ENCODE peak calls at places on chromosomes 3 and 15, in nine cellular contexts. One of them, this sample, is unnamed.

GRCh38 chr3:183626877-183627594 is 8.4 kb upstream of the KLHL24 start:
- ATAC-seq in Right ventricle myocardium superior: peak
- ATAC-seq in activated CD8-positive, alpha-beta T cell treated with anti-CD3 and anti-CD28 coated beads for 36 hours: no peak
- ATAC-seq in left cardiac atrium: peak
- ATAC-seq in heart right ventricle: peak
- ATAC-seq in effector memory CD8-positive, alpha-beta T cell: no peak
- ATAC-seq in Right ventricle myocardium inferior: peak
- ATAC-seq in upper lobe of left lung: peak
- ATAC-seq in sciatic nerve: peak
- ATAC-seq in this sample: no peak

GRCh38 chr15:88844749-88845386 is 41.6 kb downstream of the ACAN start:
- ATAC-seq in left cardiac atrium: no peak
- ATAC-seq in heart right ventricle: no peak
- ATAC-seq in Right ventricle myocardium superior: no peak
- ATAC-seq in effector memory CD8-positive, alpha-beta T cell: no peak
- ATAC-seq in upper lobe of left lung: no peak
- ATAC-seq in Right ventricle myocardium inferior: no peak
- ATAC-seq in sciatic nerve: no peak
- ATAC-seq in activated CD8-positive, alpha-beta T cell treated with anti-CD3 and anti-CD28 coated beads for 36 hours: peak
- ATAC-seq in this sample: peak

GRCh38 chr3:150874666-150875219 is 30.5 kb downstream of the MINDY4B start:
- ATAC-seq in heart right ventricle: no peak
- ATAC-seq in sciatic nerve: no peak
- ATAC-seq in Right ventricle myocardium inferior: no peak
- ATAC-seq in activated CD8-positive, alpha-beta T cell treated with anti-CD3 and anti-CD28 coated beads for 36 hours: no peak
- ATAC-seq in left cardiac atrium: no peak
- ATAC-seq in Right ventricle myocardium superior: no peak
- ATAC-seq in effector memory CD8-positive, alpha-beta T cell: no peak
- ATAC-seq in upper lobe of left lung: no peak
- ATAC-seq in this sample: peak

GRCh38 chr3:29942297-29942696 is 661.4 kb downstream of the RBMS3 start:
- ATAC-seq in Right ventricle myocardium superior: no peak
- ATAC-seq in sciatic nerve: no peak
- ATAC-seq in left cardiac atrium: no peak
- ATAC-seq in activated CD8-positive, alpha-beta T cell treated with anti-CD3 and anti-CD28 coated beads for 36 hours: no peak
- ATAC-seq in heart right ventricle: no peak
- ATAC-seq in effector memory CD8-positive, alpha-beta T cell: no peak
- ATAC-seq in Right ventricle myocardium inferior: no peak
- ATAC-seq in upper lobe of left lung: no peak
- ATAC-seq in this sample: no peak

GRCh38 chr3:125437631-125438435 is 62.7 kb upstream of the ZNF148 start:
- ATAC-seq in sciatic nerve: peak
- ATAC-seq in upper lobe of left lung: no peak
- ATAC-seq in effector memory CD8-positive, alpha-beta T cell: peak
- ATAC-seq in heart right ventricle: peak
- ATAC-seq in Right ventricle myocardium superior: peak
- ATAC-seq in left cardiac atrium: peak
- ATAC-seq in Right ventricle myocardium inferior: peak
- ATAC-seq in activated CD8-positive, alpha-beta T cell treated with anti-CD3 and anti-CD28 coated beads for 36 hours: peak
- ATAC-seq in this sample: no peak

GRCh38 chr15:66581972-66582537 is 16.3 kb upstream of the LCTL start:
- ATAC-seq in Right ventricle myocardium inferior: peak
- ATAC-seq in Right ventricle myocardium superior: peak
- ATAC-seq in left cardiac atrium: peak
- ATAC-seq in sciatic nerve: no peak
- ATAC-seq in activated CD8-positive, alpha-beta T cell treated with anti-CD3 and anti-CD28 coated beads for 36 hours: no peak
- ATAC-seq in effector memory CD8-positive, alpha-beta T cell: no peak
- ATAC-seq in upper lobe of left lung: no peak
- ATAC-seq in heart right ventricle: no peak
- ATAC-seq in this sample: no peak

GRCh38 chr3:99923873-99924272 is 106.2 kb downstream of the CMSS1 start:
- ATAC-seq in Right ventricle myocardium inferior: no peak
- ATAC-seq in upper lobe of left lung: no peak
- ATAC-seq in activated CD8-positive, alpha-beta T cell treated with anti-CD3 and anti-CD28 coated beads for 36 hours: no peak
- ATAC-seq in Right ventricle myocardium superior: no peak
- ATAC-seq in heart right ventricle: no peak
- ATAC-seq in effector memory CD8-positive, alpha-beta T cell: no peak
- ATAC-seq in left cardiac atrium: no peak
- ATAC-seq in sciatic nerve: no peak
- ATAC-seq in this sample: no peak

GRCh38 chr3:23837691-23838090 is 31.9 kb downstream of the UBE2E1 start:
- ATAC-seq in heart right ventricle: no peak
- ATAC-seq in upper lobe of left lung: no peak
- ATAC-seq in left cardiac atrium: no peak
- ATAC-seq in sciatic nerve: no peak
- ATAC-seq in activated CD8-positive, alpha-beta T cell treated with anti-CD3 and anti-CD28 coated beads for 36 hours: no peak
- ATAC-seq in effector memory CD8-positive, alpha-beta T cell: no peak
- ATAC-seq in Right ventricle myocardium superior: no peak
- ATAC-seq in Right ventricle myocardium inferior: no peak
- ATAC-seq in this sample: no peak

GRCh38 chr3:46100812-46101211 is 73.5 kb upstream of the XCR1 start:
- ATAC-seq in heart right ventricle: peak
- ATAC-seq in left cardiac atrium: peak
- ATAC-seq in Right ventricle myocardium superior: peak
- ATAC-seq in activated CD8-positive, alpha-beta T cell treated with anti-CD3 and anti-CD28 coated beads for 36 hours: no peak
- ATAC-seq in Right ventricle myocardium inferior: peak
- ATAC-seq in upper lobe of left lung: peak
- ATAC-seq in sciatic nerve: peak
- ATAC-seq in effector memory CD8-positive, alpha-beta T cell: no peak
- ATAC-seq in this sample: no peak

GRCh38 chr15:100781961-100782525 is 97.6 kb upstream of the ALDH1A3 start:
- ATAC-seq in activated CD8-positive, alpha-beta T cell treated with anti-CD3 and anti-CD28 coated beads for 36 hours: no peak
- ATAC-seq in effector memory CD8-positive, alpha-beta T cell: no peak
- ATAC-seq in upper lobe of left lung: no peak
- ATAC-seq in Right ventricle myocardium inferior: no peak
- ATAC-seq in left cardiac atrium: no peak
- ATAC-seq in sciatic nerve: no peak
- ATAC-seq in Right ventricle myocardium superior: no peak
- ATAC-seq in heart right ventricle: no peak
- ATAC-seq in this sample: no peak

GRCh38 chr3:167691366-167691765 is 37.6 kb upstream of the WDR49 start:
- ATAC-seq in Right ventricle myocardium inferior: no peak
- ATAC-seq in sciatic nerve: no peak
- ATAC-seq in left cardiac atrium: no peak
- ATAC-seq in effector memory CD8-positive, alpha-beta T cell: peak
- ATAC-seq in activated CD8-positive, alpha-beta T cell treated with anti-CD3 and anti-CD28 coated beads for 36 hours: peak
- ATAC-seq in Right ventricle myocardium superior: no peak
- ATAC-seq in upper lobe of left lung: no peak
- ATAC-seq in heart right ventricle: no peak
- ATAC-seq in this sample: peak

GRCh38 chr15:74541494-74542191 is 623 bp downstream of the ARID3B start:
- ATAC-seq in upper lobe of left lung: no peak
- ATAC-seq in activated CD8-positive, alpha-beta T cell treated with anti-CD3 and anti-CD28 coated beads for 36 hours: peak
- ATAC-seq in Right ventricle myocardium superior: no peak
- ATAC-seq in heart right ventricle: no peak
- ATAC-seq in effector memory CD8-positive, alpha-beta T cell: peak
- ATAC-seq in left cardiac atrium: no peak
- ATAC-seq in Right ventricle myocardium inferior: no peak
- ATAC-seq in sciatic nerve: no peak
- ATAC-seq in this sample: peak

GRCh38 chr3:48684480-48685143 is 1.1 kb downstream of the NCKIPSD start:
- ATAC-seq in Right ventricle myocardium superior: peak
- ATAC-seq in heart right ventricle: peak
- ATAC-seq in upper lobe of left lung: no peak
- ATAC-seq in sciatic nerve: peak
- ATAC-seq in effector memory CD8-positive, alpha-beta T cell: no peak
- ATAC-seq in left cardiac atrium: peak
- ATAC-seq in activated CD8-positive, alpha-beta T cell treated with anti-CD3 and anti-CD28 coated beads for 36 hours: no peak
- ATAC-seq in Right ventricle myocardium inferior: peak
- ATAC-seq in this sample: no peak

GRCh38 chr3:126100688-126101301 is 16.9 kb upstream of the SLC41A3 start:
- ATAC-seq in effector memory CD8-positive, alpha-beta T cell: no peak
- ATAC-seq in upper lobe of left lung: no peak
- ATAC-seq in activated CD8-positive, alpha-beta T cell treated with anti-CD3 and anti-CD28 coated beads for 36 hours: no peak
- ATAC-seq in Right ventricle myocardium inferior: no peak
- ATAC-seq in Right ventricle myocardium superior: peak
- ATAC-seq in left cardiac atrium: peak
- ATAC-seq in heart right ventricle: peak
- ATAC-seq in sciatic nerve: peak
- ATAC-seq in this sample: peak

GRCh38 chr3:188299068-188299467 is 145.1 kb downstream of the LPP start:
- ATAC-seq in activated CD8-positive, alpha-beta T cell treated with anti-CD3 and anti-CD28 coated beads for 36 hours: peak
- ATAC-seq in sciatic nerve: no peak
- ATAC-seq in heart right ventricle: no peak
- ATAC-seq in Right ventricle myocardium inferior: no peak
- ATAC-seq in effector memory CD8-positive, alpha-beta T cell: no peak
- ATAC-seq in left cardiac atrium: no peak
- ATAC-seq in upper lobe of left lung: no peak
- ATAC-seq in Right ventricle myocardium superior: no peak
- ATAC-seq in this sample: peak

GRCh38 chr3:14957163-14957562 is 9.8 kb downstream of the NR2C2 start:
- ATAC-seq in activated CD8-positive, alpha-beta T cell treated with anti-CD3 and anti-CD28 coated beads for 36 hours: no peak
- ATAC-seq in effector memory CD8-positive, alpha-beta T cell: no peak
- ATAC-seq in Right ventricle myocardium superior: no peak
- ATAC-seq in left cardiac atrium: no peak
- ATAC-seq in heart right ventricle: no peak
- ATAC-seq in Right ventricle myocardium inferior: no peak
- ATAC-seq in sciatic nerve: no peak
- ATAC-seq in upper lobe of left lung: no peak
- ATAC-seq in this sample: no peak

GRCh38 chr15:70240082-70240481 is 142.4 kb upstream of the TLE3 start:
- ATAC-seq in upper lobe of left lung: no peak
- ATAC-seq in activated CD8-positive, alpha-beta T cell treated with anti-CD3 and anti-CD28 coated beads for 36 hours: peak
- ATAC-seq in effector memory CD8-positive, alpha-beta T cell: peak
- ATAC-seq in left cardiac atrium: no peak
- ATAC-seq in sciatic nerve: no peak
- ATAC-seq in Right ventricle myocardium superior: no peak
- ATAC-seq in Right ventricle myocardium inferior: no peak
- ATAC-seq in heart right ventricle: no peak
- ATAC-seq in this sample: peak

GRCh38 chr3:71987089-71987735 is 202.3 kb upstream of the PROK2 start:
- ATAC-seq in Right ventricle myocardium superior: peak
- ATAC-seq in effector memory CD8-positive, alpha-beta T cell: no peak
- ATAC-seq in left cardiac atrium: no peak
- ATAC-seq in Right ventricle myocardium inferior: peak
- ATAC-seq in activated CD8-positive, alpha-beta T cell treated with anti-CD3 and anti-CD28 coated beads for 36 hours: no peak
- ATAC-seq in sciatic nerve: no peak
- ATAC-seq in upper lobe of left lung: no peak
- ATAC-seq in heart right ventricle: no peak
- ATAC-seq in this sample: no peak

GRCh38 chr3:188316021-188316722 is 162.2 kb downstream of the LPP start:
- ATAC-seq in Right ventricle myocardium inferior: peak
- ATAC-seq in effector memory CD8-positive, alpha-beta T cell: no peak
- ATAC-seq in upper lobe of left lung: no peak
- ATAC-seq in heart right ventricle: peak
- ATAC-seq in activated CD8-positive, alpha-beta T cell treated with anti-CD3 and anti-CD28 coated beads for 36 hours: no peak
- ATAC-seq in sciatic nerve: peak
- ATAC-seq in Right ventricle myocardium superior: peak
- ATAC-seq in left cardiac atrium: peak
- ATAC-seq in this sample: peak

GRCh38 chr3:127753898-127754410 is 68.4 kb downstream of the MGLL start:
- ATAC-seq in Right ventricle myocardium superior: peak
- ATAC-seq in effector memory CD8-positive, alpha-beta T cell: peak
- ATAC-seq in sciatic nerve: peak
- ATAC-seq in Right ventricle myocardium inferior: no peak
- ATAC-seq in left cardiac atrium: peak
- ATAC-seq in activated CD8-positive, alpha-beta T cell treated with anti-CD3 and anti-CD28 coated beads for 36 hours: peak
- ATAC-seq in upper lobe of left lung: no peak
- ATAC-seq in heart right ventricle: no peak
- ATAC-seq in this sample: no peak

GRCh38 chr15:93485922-93486327 is 396.9 kb upstream of the RGMA start:
- ATAC-seq in upper lobe of left lung: no peak
- ATAC-seq in effector memory CD8-positive, alpha-beta T cell: no peak
- ATAC-seq in sciatic nerve: peak
- ATAC-seq in left cardiac atrium: peak
- ATAC-seq in heart right ventricle: peak
- ATAC-seq in activated CD8-positive, alpha-beta T cell treated with anti-CD3 and anti-CD28 coated beads for 36 hours: no peak
- ATAC-seq in Right ventricle myocardium inferior: peak
- ATAC-seq in Right ventricle myocardium superior: peak
- ATAC-seq in this sample: no peak

GRCh38 chr3:11808231-11808630 is 38.5 kb downstream of the TAMM41 start:
- ATAC-seq in Right ventricle myocardium superior: no peak
- ATAC-seq in Right ventricle myocardium inferior: no peak
- ATAC-seq in effector memory CD8-positive, alpha-beta T cell: no peak
- ATAC-seq in heart right ventricle: no peak
- ATAC-seq in activated CD8-positive, alpha-beta T cell treated with anti-CD3 and anti-CD28 coated beads for 36 hours: no peak
- ATAC-seq in sciatic nerve: peak
- ATAC-seq in left cardiac atrium: no peak
- ATAC-seq in upper lobe of left lung: no peak
- ATAC-seq in this sample: peak

GRCh38 chr15:24955549-24955929 is 752 bp downstream of the SNRPN start:
- ATAC-seq in heart right ventricle: peak
- ATAC-seq in left cardiac atrium: peak
- ATAC-seq in Right ventricle myocardium inferior: peak
- ATAC-seq in activated CD8-positive, alpha-beta T cell treated with anti-CD3 and anti-CD28 coated beads for 36 hours: no peak
- ATAC-seq in effector memory CD8-positive, alpha-beta T cell: peak
- ATAC-seq in upper lobe of left lung: peak
- ATAC-seq in Right ventricle myocardium superior: peak
- ATAC-seq in sciatic nerve: peak
- ATAC-seq in this sample: no peak

GRCh38 chr3:182464513-182465145 is 328.7 kb upstream of the ATP11B start:
- ATAC-seq in Right ventricle myocardium superior: no peak
- ATAC-seq in heart right ventricle: no peak
- ATAC-seq in activated CD8-positive, alpha-beta T cell treated with anti-CD3 and anti-CD28 coated beads for 36 hours: no peak
- ATAC-seq in Right ventricle myocardium inferior: no peak
- ATAC-seq in effector memory CD8-positive, alpha-beta T cell: no peak
- ATAC-seq in upper lobe of left lung: no peak
- ATAC-seq in sciatic nerve: no peak
- ATAC-seq in left cardiac atrium: no peak
- ATAC-seq in this sample: no peak

GRCh38 chr3:58490860-58491501 is 915 bp upstream of the KCTD6 start:
- ATAC-seq in Right ventricle myocardium superior: peak
- ATAC-seq in Right ventricle myocardium inferior: peak
- ATAC-seq in left cardiac atrium: no peak
- ATAC-seq in effector memory CD8-positive, alpha-beta T cell: no peak
- ATAC-seq in upper lobe of left lung: no peak
- ATAC-seq in sciatic nerve: peak
- ATAC-seq in activated CD8-positive, alpha-beta T cell treated with anti-CD3 and anti-CD28 coated beads for 36 hours: no peak
- ATAC-seq in heart right ventricle: peak
- ATAC-seq in this sample: no peak

GRCh38 chr15:63517614-63518013 is 13.2 kb downstream of the USP3 start:
- ATAC-seq in left cardiac atrium: no peak
- ATAC-seq in Right ventricle myocardium superior: no peak
- ATAC-seq in effector memory CD8-positive, alpha-beta T cell: peak
- ATAC-seq in upper lobe of left lung: no peak
- ATAC-seq in activated CD8-positive, alpha-beta T cell treated with anti-CD3 and anti-CD28 coated beads for 36 hours: peak
- ATAC-seq in heart right ventricle: no peak
- ATAC-seq in sciatic nerve: no peak
- ATAC-seq in Right ventricle myocardium inferior: no peak
- ATAC-seq in this sample: peak

GRCh38 chr3:27625848-27626247 is 96.3 kb downstream of the EOMES start:
- ATAC-seq in sciatic nerve: no peak
- ATAC-seq in effector memory CD8-positive, alpha-beta T cell: no peak
- ATAC-seq in Right ventricle myocardium inferior: no peak
- ATAC-seq in activated CD8-positive, alpha-beta T cell treated with anti-CD3 and anti-CD28 coated beads for 36 hours: no peak
- ATAC-seq in Right ventricle myocardium superior: no peak
- ATAC-seq in upper lobe of left lung: no peak
- ATAC-seq in left cardiac atrium: no peak
- ATAC-seq in heart right ventricle: no peak
- ATAC-seq in this sample: no peak

GRCh38 chr15:81427176-81427575 is 53.2 kb upstream of the TMC3 start:
- ATAC-seq in upper lobe of left lung: no peak
- ATAC-seq in heart right ventricle: no peak
- ATAC-seq in Right ventricle myocardium superior: no peak
- ATAC-seq in effector memory CD8-positive, alpha-beta T cell: no peak
- ATAC-seq in Right ventricle myocardium inferior: no peak
- ATAC-seq in left cardiac atrium: no peak
- ATAC-seq in activated CD8-positive, alpha-beta T cell treated with anti-CD3 and anti-CD28 coated beads for 36 hours: no peak
- ATAC-seq in sciatic nerve: no peak
- ATAC-seq in this sample: no peak

GRCh38 chr15:42495361-42496212 is at the start of gene SNAP23:
- ATAC-seq in left cardiac atrium: peak
- ATAC-seq in Right ventricle myocardium inferior: peak
- ATAC-seq in upper lobe of left lung: peak
- ATAC-seq in effector memory CD8-positive, alpha-beta T cell: peak
- ATAC-seq in sciatic nerve: peak
- ATAC-seq in activated CD8-positive, alpha-beta T cell treated with anti-CD3 and anti-CD28 coated beads for 36 hours: peak
- ATAC-seq in Right ventricle myocardium superior: peak
- ATAC-seq in heart right ventricle: peak
- ATAC-seq in this sample: peak

GRCh38 chr3:23776352-23776891 is 29.3 kb upstream of the UBE2E1 start:
- ATAC-seq in heart right ventricle: peak
- ATAC-seq in activated CD8-positive, alpha-beta T cell treated with anti-CD3 and anti-CD28 coated beads for 36 hours: no peak
- ATAC-seq in Right ventricle myocardium inferior: peak
- ATAC-seq in left cardiac atrium: peak
- ATAC-seq in upper lobe of left lung: peak
- ATAC-seq in effector memory CD8-positive, alpha-beta T cell: no peak
- ATAC-seq in Right ventricle myocardium superior: peak
- ATAC-seq in sciatic nerve: peak
- ATAC-seq in this sample: no peak

GRCh38 chr3:167605871-167606270 is 47.9 kb downstream of the WDR49 start:
- ATAC-seq in activated CD8-positive, alpha-beta T cell treated with anti-CD3 and anti-CD28 coated beads for 36 hours: no peak
- ATAC-seq in effector memory CD8-positive, alpha-beta T cell: no peak
- ATAC-seq in Right ventricle myocardium superior: no peak
- ATAC-seq in heart right ventricle: no peak
- ATAC-seq in left cardiac atrium: no peak
- ATAC-seq in sciatic nerve: no peak
- ATAC-seq in Right ventricle myocardium inferior: no peak
- ATAC-seq in upper lobe of left lung: no peak
- ATAC-seq in this sample: no peak